ENCODE peak calls at places on chromosomes 7 and 10, in four cellular contexts. F, D, Q and B are unnamed samples.

GRCh38 chr7:152423991-152424347 is 11.8 kb downstream of the KMT2C start:
- DNase-seq in F (no peak), D (no peak), Q (no peak), B (no peak)

GRCh38 chr10:30645340-30645827 is 15.8 kb upstream of the LYZL2 start:
- DNase-seq in D (no peak), Q (peak), F (peak), B (peak)

GRCh38 chr10:28457110-28457509 is 75.8 kb upstream of the WAC start:
- DNase-seq in F (no peak), Q (no peak), D (no peak), B (no peak)

GRCh38 chr7:102284399-102284798 is 2.3 kb upstream of the SH2B2 start:
- DNase-seq in F (no peak), D (no peak), Q (no peak), B (no peak)

GRCh38 chr10:49354593-49354992 is 41.3 kb downstream of the DRGX start:
- DNase-seq in Q (no peak), D (no peak), F (no peak), B (no peak)

GRCh38 chr10:119159332-119159731 is 6.2 kb downstream of the SFXN4 start:
- DNase-seq in F (no peak), D (no peak), Q (no peak), B (no peak)

GRCh38 chr10:11698691-11699545 is 43.3 kb upstream of the ECHDC3 start:
- DNase-seq in Q (no peak), D (no peak), F (peak), B (no peak)

GRCh38 chr10:108445746-108446145 is 1281.2 kb upstream of the SORCS1 start:
- DNase-seq in Q (no peak), F (no peak), D (no peak), B (no peak)

GRCh38 chr10:116722736-116723427 is 19.5 kb downstream of the HSPA12A start:
- DNase-seq in F (no peak), D (no peak), Q (peak), B (no peak)

GRCh38 chr7:73496626-73497025 is 25.5 kb downstream of the BAZ1B start:
- DNase-seq in Q (no peak), D (no peak), F (no peak), B (no peak)

GRCh38 chr7:142927949-142928348 is 5.6 kb downstream of the TRPV5 start:
- DNase-seq in D (no peak), Q (no peak), F (no peak), B (no peak)

GRCh38 chr7:149741629-149742028 is 31.8 kb downstream of the ZNF467 start:
- DNase-seq in F (no peak), Q (peak), D (no peak), B (no peak)

GRCh38 chr10:102583435-102584417 is 60.6 kb upstream of the TRIM8 start:
- DNase-seq in Q (peak), D (peak), F (peak), B (peak)

GRCh38 chr10:3935141-3935540 is 150.1 kb upstream of the KLF6 start:
- DNase-seq in D (no peak), Q (no peak), F (no peak), B (no peak)

GRCh38 chr7:55550010-55550409 is 22.3 kb downstream of the VOPP1 start:
- DNase-seq in Q (no peak), D (no peak), F (no peak), B (no peak)

GRCh38 chr7:113731571-113731970 is 187.2 kb downstream of the PPP1R3A start:
- DNase-seq in Q (no peak), D (no peak), F (no peak), B (no peak)

GRCh38 chr7:101957733-101958525 is 140.5 kb downstream of the CUX1 start:
- DNase-seq in Q (no peak), F (no peak), D (no peak), B (no peak)

GRCh38 chr7:11466517-11467105 is 365.4 kb downstream of the THSD7A start:
- DNase-seq in Q (no peak), D (no peak), F (no peak), B (no peak)

GRCh38 chr7:11472646-11473045 is 359.4 kb downstream of the THSD7A start:
- DNase-seq in F (no peak), Q (no peak), D (no peak), B (no peak)

GRCh38 chr7:11473220-11473619 is 358.8 kb downstream of the THSD7A start:
- DNase-seq in Q (no peak), F (no peak), D (no peak), B (no peak)

GRCh38 chr7:11471255-11471654 is 360.7 kb downstream of the THSD7A start:
- DNase-seq in F (no peak), D (no peak), Q (no peak), B (no peak)

DNA sequence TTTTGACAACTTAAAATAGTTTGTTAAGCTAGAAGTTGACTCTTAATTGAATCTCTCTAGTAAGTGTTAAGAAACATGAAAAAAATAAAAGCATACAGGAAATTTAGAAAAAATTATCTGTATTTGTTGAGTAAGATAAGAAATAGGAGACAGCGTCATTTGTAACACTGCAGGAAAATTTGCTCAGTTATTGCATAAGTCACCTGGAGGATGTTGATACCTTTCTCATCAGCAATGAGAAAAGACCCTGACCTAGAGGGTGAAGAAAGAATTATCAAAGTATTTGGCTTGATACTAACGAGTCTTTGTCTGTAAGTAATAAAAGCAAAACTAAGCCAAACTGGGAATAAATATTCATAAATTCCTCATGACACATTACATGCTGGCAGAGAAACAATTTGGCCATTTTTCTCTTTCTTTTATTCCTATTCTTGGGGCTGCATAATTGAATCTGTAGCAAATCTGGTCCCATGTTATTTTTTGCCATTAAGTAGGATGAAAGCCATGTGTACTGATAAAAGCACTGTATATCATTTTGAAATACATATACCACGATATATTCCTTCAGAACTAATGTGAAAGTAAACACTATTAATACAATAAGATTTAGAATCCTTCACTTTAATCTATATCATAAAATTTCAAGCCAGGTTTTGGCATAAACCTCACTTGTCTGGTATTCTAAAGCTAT is 362.8 kb downstream of the THSD7A start:
- DNase-seq in F (no peak), Q (no peak), D (no peak), B (no peak)
- TF ChIP-seq FOXJ3 in F (no peak), Q (no peak), D (no peak), B (no peak)

DNA sequence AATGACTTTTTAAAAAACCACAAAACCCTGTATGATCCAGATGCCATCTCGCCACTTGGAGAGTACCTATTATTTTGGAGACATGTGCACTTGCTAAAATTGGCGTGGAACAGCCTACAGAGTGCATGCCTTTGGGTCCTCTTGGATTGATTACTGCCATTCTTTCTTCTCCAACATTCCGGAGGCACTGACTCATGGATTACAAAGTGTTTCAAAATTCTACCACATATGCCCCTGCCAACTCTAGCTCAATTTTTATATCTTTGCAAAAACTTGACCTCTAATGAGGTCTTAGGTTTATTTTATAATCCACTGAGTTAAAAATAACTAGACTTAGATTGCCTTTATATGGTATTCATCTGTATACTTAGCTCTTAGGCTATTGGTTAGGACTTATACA is 55.8 kb upstream of the KIF5B start:
- DNase-seq in F (peak), Q (no peak), D (no peak), B (no peak)
- TF ChIP-seq FOXJ3 in F (no peak), Q (no peak), D (no peak), B (no peak)

GRCh38 chr10:131746241-131746711 is 154.5 kb upstream of the PPP2R2D start:
- DNase-seq in D (no peak), Q (no peak), F (no peak), B (no peak)

GRCh38 chr10:131745591-131745990 is 155.2 kb upstream of the PPP2R2D start:
- DNase-seq in F (no peak), D (no peak), Q (no peak), B (no peak)

GRCh38 chr10:131742371-131743000 is 158.3 kb upstream of the PPP2R2D start:
- DNase-seq in F (no peak), Q (no peak), D (no peak), B (no peak)

GRCh38 chr10:131744356-131744755 is 156.5 kb upstream of the PPP2R2D start:
- DNase-seq in F (no peak), Q (no peak), D (no peak), B (no peak)

DNA sequence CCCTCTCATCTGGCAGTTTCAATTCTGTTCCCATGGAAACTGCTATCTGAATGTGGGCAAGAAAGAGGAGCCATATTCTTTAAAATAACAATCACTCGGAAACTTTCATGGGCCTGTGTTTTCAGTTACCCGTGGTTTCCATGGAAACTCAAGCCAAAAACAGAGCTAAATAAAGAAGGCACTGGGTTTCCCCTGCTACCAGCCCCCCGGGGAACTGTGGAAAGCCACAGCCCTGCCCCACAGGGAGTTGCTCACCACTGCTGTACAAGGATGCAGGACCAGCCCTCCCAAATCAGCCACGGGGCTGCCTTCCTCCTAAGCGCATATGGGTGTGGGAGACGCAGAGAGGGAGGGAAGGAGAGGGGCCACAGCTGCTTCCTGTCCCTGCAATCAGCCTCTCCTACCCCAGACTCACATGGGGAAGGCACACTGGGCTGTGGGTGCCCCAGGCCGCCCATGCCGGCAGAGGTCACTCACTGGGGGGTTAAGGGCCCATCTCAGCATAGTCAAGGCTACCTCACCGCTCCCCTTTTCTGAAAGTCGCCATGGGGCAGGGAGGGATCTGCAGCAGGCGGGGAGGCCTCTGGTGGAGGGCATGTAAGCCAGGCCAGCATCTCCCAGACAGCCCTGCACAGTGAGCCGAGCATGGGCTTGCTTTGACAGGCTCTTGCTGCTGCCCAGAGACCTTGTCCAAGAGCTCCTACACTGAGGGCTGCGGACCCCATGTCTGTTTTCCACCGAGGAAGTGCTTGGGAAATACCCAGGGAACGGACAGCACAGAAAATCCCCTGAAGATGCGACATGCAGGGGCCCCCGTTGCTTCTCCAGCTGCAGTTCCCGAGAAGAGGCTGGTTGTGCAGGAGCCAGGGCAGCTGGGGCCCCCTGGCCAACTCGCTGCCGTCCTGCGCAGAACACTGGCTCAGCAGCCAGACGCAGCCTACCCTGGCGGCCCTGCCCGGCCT is 157.3 kb upstream of the PPP2R2D start:
- DNase-seq in D (no peak), Q (peak), F (no peak), B (no peak)
- TF ChIP-seq FOXJ3 in D (no peak), Q (no peak), F (no peak), B (no peak)

DNA sequence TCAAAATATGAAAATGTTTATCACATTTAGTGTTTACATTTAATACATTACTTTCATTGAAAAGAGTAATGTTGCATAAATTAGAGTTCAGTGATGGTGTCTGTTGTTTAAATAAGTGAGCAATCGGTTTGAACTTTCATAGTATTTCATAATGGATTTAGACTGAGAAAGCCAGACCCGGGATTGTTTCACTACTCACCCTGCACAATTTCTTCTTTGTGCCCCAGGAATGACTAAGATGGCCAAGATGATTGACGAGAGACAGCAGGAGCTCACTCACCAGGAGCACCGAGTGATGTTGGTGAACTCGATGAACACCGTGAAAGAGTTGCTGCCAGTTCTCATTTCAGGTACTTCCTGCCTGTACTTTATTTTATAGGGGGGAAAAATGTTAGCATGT is 74.6 kb downstream of the VCL start:
- DNase-seq in D (no peak), Q (no peak), F (no peak), B (no peak)
- TF ChIP-seq FOXJ3 in D (no peak), Q (no peak), F (no peak), B (no peak)